ENCODE peak calls at places on chromosomes 7 and 10, in four cellular contexts. H is IMR-90, Z is neuronal stem cell, P is mesenchymal stem cell. W is an unnamed sample.

GRCh38 chr7:94111009-94111408 is 106.9 kb upstream of the BET1 start:
- DNase-seq in H (no peak), Z (no peak), P (no peak), W (no peak)

GRCh38 chr10:77456414-77456813 is 181.2 kb downstream of the KCNMA1 start:
- DNase-seq in H (peak; percentile 7), Z (no peak), P (no peak), W (no peak)

GRCh38 chr10:110022716-110023504 is 15.1 kb downstream of the ADD3 start:
- DNase-seq in H (no peak), Z (no peak), P (no peak), W (peak; percentile 74)

GRCh38 chr7:135441791-135442190 is 68.1 kb downstream of the CNOT4 start:
- DNase-seq in H (peak; percentile 73), Z (no peak), P (no peak), W (no peak)

GRCh38 chr10:3467052-3467906 is 294.7 kb upstream of the PITRM1 start:
- DNase-seq in H (peak; percentile 93), Z (no peak), P (peak; percentile 99), W (peak; percentile 87)

GRCh38 chr7:90266808-90267207 is 21.8 kb downstream of the CFAP69 start:
- DNase-seq in H (peak; percentile 61), Z (no peak), P (no peak), W (no peak)

GRCh38 chr7:12358694-12359093 is 45.0 kb downstream of the VWDE start:
- DNase-seq in H (peak; percentile 4), Z (no peak), P (no peak), W (no peak)

GRCh38 chr7:155565596-155565995 is 19.2 kb upstream of the CNPY1 start:
- DNase-seq in H (no peak), Z (no peak), P (no peak), W (no peak)

GRCh38 chr7:6641305-6642035 is 4.4 kb downstream of the ZNF316 start:
- DNase-seq in H (no peak), Z (no peak), P (no peak), W (no peak)

GRCh38 chr10:91163709-91164474 is 56.6 kb upstream of the PCGF5 start:
- DNase-seq in H (peak; percentile 93), Z (no peak), P (peak; percentile 92), W (peak; percentile 19)

GRCh38 chr10:35950221-35950620 is 308.1 kb upstream of the FZD8 start:
- DNase-seq in H (no peak), Z (no peak), P (no peak), W (no peak)
- H3K4me3 ChIP-seq in H (no peak overlapping the region), Z (no peak overlapping the region), P (no peak overlapping the region), W (no peak overlapping the region)

GRCh38 chr7:27237735-27238334 is 4.8 kb upstream of the EVX1 start:
- DNase-seq in H (peak; percentile 5), Z (no peak), P (peak; percentile 27), W (peak; percentile 83)
- H2AK5ac ChIP-seq in H (no peak overlapping the region), Z (no peak overlapping the region), P (no peak overlapping the region), W (no peak overlapping the region)

GRCh38 chr10:105952153-105952552 is 1212.4 kb downstream of the SORCS1 start:
- DNase-seq in H (peak; percentile 27), Z (peak; percentile 27), P (peak; percentile 37), W (peak; percentile 87)
- H3K4me3 ChIP-seq in H (no peak overlapping the region), Z (no peak overlapping the region), P (peak overlapping the region; percentile 36), W (no peak overlapping the region)

DNA sequence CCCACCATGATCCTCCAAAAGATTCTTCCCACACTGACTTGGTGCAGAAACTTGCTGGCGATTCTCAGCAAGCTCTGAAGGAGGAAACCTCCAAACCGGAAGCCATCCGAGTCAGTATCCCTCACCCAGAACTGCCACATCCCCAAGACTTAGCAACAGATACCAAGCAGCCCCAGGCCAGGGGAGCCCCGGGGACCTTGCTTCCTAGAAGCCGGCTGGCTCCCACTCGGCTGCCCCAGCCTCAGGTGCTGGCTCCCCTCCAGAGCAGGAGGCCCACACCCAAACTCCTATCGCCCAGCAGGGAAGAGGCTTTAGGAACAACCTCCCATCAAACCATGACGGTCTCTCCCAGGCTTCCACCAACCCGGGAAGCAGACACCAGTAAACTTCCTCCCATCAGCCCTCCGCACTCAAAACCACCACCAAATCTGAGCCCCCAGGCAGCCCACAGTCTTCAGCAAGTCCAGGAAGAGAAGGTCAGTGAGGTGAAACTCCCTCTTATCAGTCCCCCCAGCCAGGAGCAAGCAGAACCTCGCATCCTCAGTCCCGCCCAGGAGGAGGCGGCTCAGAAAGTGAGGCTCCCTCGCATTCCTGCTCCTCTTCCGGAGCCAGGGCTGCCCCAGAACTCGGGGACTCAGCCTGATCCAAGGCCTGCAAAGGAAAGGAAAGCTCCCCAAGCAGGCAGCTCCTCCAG is 82.3 kb downstream of the LRGUK start:
- DNase-seq in H (no peak), Z (no peak), P (no peak), W (no peak)
- H2AK5ac ChIP-seq in H (no peak overlapping the region), Z (peak overlapping the region; percentile 37), P (no peak overlapping the region), W (no peak overlapping the region)

GRCh38 chr10:16835223-16835622 is 18.0 kb upstream of the RSU1 start:
- DNase-seq in H (no peak), Z (no peak), P (no peak), W (no peak)

GRCh38 chr10:16828731-16829175 is 11.5 kb upstream of the RSU1 start:
- DNase-seq in H (peak; percentile 83), Z (no peak), P (peak; percentile 71), W (no peak)

GRCh38 chr10:16828114-16828568 is 10.9 kb upstream of the RSU1 start:
- DNase-seq in H (peak; percentile 83), Z (peak; percentile 76), P (peak; percentile 79), W (peak; percentile 87)

DNA sequence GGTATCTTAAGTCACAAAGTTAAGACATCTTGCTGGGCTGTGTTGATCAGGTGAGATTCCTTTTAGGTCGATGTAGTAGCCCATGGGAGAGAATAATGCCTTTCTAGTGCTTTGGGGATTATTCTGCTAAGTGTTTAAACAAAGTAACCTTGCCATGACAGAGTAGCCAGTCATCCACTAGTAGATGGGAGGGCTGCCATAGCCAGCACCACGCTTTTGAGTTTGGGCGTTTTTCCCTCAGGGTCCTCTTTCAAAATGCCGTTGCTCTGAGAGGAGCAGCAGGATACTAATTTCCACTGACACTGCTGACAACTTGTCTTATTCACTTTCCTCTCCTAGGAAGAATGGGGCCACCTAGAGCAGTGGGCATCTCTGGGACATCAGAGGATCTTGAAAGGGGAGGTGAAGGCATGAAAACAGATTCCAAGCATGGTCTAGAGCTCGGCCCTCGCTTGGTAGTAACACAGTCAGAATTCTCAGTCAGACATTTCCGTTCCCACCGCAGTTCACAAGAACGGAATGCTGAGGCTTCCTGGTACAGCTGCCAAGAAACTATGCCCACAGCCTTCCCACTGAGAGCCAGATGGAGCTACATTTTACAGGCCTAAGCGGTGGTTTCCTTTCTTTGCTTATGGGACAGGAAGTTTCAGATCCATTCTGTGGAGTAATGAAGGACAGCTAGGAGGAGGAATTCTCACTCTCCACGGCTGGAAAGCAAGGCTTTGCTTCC is 15.3 kb upstream of the RSU1 start:
- DNase-seq in H (peak; percentile 90), Z (no peak), P (peak; percentile 28), W (no peak)
- H3K4me3 ChIP-seq in H (no peak overlapping the region), Z (no peak overlapping the region), P (no peak overlapping the region), W (no peak overlapping the region)

DNA sequence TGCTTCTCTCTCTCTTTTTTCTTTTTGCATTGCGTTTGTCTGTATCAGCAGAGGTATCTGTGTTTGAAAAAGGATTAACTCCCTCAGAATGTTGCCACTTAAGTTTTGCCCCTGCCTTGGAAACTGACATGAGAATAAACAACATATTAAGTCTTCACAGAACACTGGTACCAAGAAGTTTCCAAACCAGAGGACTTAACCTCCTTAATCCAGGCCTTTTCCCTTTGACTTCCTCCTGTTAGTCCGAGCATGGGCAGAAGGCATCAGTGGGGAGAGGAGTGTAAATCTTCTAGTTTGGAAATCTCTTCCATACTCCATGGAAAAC is 681.4 kb downstream of the LRMDA start:
- DNase-seq in H (no peak), Z (no peak), P (peak; percentile 84), W (peak; percentile 60)
- H2AK5ac ChIP-seq in H (no peak overlapping the region), Z (no peak overlapping the region), P (no peak overlapping the region), W (no peak overlapping the region)

DNA sequence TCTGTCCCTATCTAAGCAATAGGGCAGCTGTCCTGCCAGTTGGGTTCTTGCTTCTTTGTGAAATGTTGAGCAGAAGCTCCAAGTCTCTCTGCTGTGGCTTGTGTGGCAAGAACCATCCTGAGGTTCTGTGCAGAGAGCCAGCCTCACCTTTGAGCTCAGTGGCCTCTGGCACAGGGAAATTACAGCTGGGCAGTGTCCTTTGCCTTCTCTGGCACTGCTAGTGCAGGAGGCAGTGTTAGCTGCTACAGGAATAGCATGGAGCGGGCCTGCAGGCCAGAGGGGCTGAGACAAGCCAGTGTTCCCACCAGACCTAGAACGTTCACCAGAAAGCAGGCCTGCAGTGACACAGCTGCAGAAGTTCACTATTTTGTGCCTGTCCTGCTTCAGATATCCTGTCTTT is 1.8 kb downstream of the PRXL2A start:
- DNase-seq in H (no peak), Z (no peak), P (peak; percentile 29), W (no peak)
- H3K4me3 ChIP-seq in H (no peak overlapping the region), Z (no peak overlapping the region), P (no peak overlapping the region), W (no peak overlapping the region)

GRCh38 chr7:158281441-158281840 is 306.2 kb downstream of the PTPRN2 start:
- DNase-seq in H (no peak), Z (no peak), P (no peak), W (no peak)

GRCh38 chr7:158284121-158284520 is 303.5 kb downstream of the PTPRN2 start:
- DNase-seq in H (no peak), Z (no peak), P (no peak), W (no peak)

GRCh38 chr7:158284617-158285382 is 302.8 kb downstream of the PTPRN2 start:
- DNase-seq in H (no peak), Z (no peak), P (no peak), W (no peak)

GRCh38 chr7:158282461-158283001 is 305.1 kb downstream of the PTPRN2 start:
- DNase-seq in H (no peak), Z (no peak), P (no peak), W (no peak)

DNA sequence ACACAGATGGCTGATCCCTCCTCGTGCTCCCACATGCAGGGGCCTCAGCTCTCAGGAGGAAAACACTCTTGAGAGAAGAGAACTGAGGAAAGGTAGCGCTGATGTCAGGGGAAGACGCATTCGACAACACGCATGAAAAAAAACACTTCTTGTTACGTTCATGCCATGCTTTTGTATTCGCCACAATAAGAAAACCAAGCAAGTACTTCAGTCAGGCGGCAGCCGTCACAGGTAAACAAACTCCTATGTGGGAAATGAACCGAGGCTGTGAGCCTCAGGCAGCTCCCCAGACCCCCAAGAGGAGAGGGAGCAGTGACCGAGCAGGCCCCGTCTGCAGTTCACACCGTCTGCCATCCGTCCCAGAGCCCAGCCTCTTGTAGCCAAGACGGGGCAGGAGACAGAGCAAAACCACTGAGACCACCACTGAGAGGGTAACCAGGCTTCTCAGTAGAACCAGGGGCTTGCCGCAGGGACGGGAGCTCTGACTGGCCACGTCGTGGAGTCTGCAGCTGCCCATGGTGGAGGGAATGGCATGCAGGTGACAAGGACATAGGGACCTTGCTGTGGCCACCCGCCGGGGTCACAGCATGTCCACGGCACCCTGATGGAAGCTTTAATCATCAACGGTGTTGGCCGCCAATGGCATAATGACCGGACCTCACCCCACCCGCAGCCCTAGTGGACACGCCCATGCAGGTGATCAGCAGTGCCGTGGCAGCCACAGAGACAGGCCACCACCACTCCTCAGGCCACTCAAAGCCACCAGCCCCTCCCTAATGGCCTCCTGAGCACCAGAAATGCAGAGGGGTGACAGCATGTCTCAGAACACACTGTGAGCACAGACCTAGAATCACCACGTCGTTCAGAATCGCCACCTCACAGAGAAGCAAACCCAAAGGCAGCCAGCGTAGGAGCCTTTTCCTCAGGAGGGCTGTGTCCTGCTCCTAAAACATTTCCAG is 304.3 kb downstream of the PTPRN2 start:
- DNase-seq in H (no peak), Z (no peak), P (no peak), W (no peak)
- H2AK5ac ChIP-seq in H (no peak overlapping the region), Z (no peak overlapping the region), P (no peak overlapping the region), W (no peak overlapping the region)

W was measured in mesendoderm.